ENCODE peak calls at places on chromosomes 6 and 20, in six cellular contexts. G, Z, P, H, K and X are unnamed samples.

GRCh38 chr20:57450419-57450818 is 59.2 kb downstream of the RBM38 start:
- DNase-seq in Z (no peak), G (no peak), H (peak; percentile 41), P (peak; percentile 56), K (peak; percentile 73), X (peak; percentile 29)

GRCh38 chr6:136035378-136036070 is 184.0 kb downstream of the PDE7B start:
- DNase-seq in K (peak; percentile 24), G (no peak), P (peak; percentile 73), H (no peak), Z (no peak), X (no peak)

GRCh38 chr6:17633465-17634188 is 33.5 kb downstream of the FAM8A1 start:
- DNase-seq in P (no peak), G (no peak), Z (no peak), K (no peak), H (no peak), X (no peak)

GRCh38 chr20:62590301-62591121 is 51.8 kb upstream of the SLCO4A1 start:
- DNase-seq in H (no peak), K (no peak), P (peak; percentile 96), G (no peak), Z (no peak), X (no peak)

GRCh38 chr20:36493801-36494114 is 47.6 kb upstream of the MYL9 start:
- DNase-seq in G (no peak), P (peak; percentile 98), H (no peak), K (no peak), Z (peak; percentile 45), X (no peak)

GRCh38 chr6:117449549-117450439 is 24.1 kb upstream of the ROS1 start:
- DNase-seq in H (peak; percentile 52), G (no peak), K (peak; percentile 66), Z (peak; percentile 63), P (peak; percentile 82), X (peak; percentile 69)

GRCh38 chr6:70538364-70538763 is 28.4 kb upstream of the SDHAF4 start:
- DNase-seq in Z (no peak), P (no peak), H (no peak), K (no peak), G (no peak), X (no peak)

GRCh38 chr6:6823568-6824224 is 235.2 kb downstream of the LY86 start:
- DNase-seq in G (no peak), P (no peak), H (no peak), Z (no peak), K (peak; percentile 24), X (no peak)

GRCh38 chr20:58647162-58647813 is 3.8 kb upstream of the STX16 start:
- DNase-seq in G (no peak), P (no peak), Z (no peak), H (no peak), K (peak; percentile 48), X (no peak)

GRCh38 chr20:40536866-40537265 is 152.2 kb downstream of the MAFB start:
- DNase-seq in K (no peak), H (no peak), P (peak; percentile 57), G (no peak), Z (no peak), X (no peak)

GRCh38 chr20:40279390-40279789 is 409.6 kb downstream of the MAFB start:
- DNase-seq in P (peak; percentile 92), Z (peak; percentile 15), K (no peak), H (no peak), G (no peak), X (no peak)

GRCh38 chr6:132304891-132305305 is 96.4 kb downstream of the MOXD1 start:
- DNase-seq in G (no peak), K (no peak), P (no peak), H (no peak), Z (no peak), X (no peak)

GRCh38 chr20:63052571-63053429 is 46.0 kb upstream of the BHLHE23 start:
- DNase-seq in K (no peak), Z (no peak), H (no peak), P (peak; percentile 8), G (no peak), X (peak; percentile 15)

GRCh38 chr6:41785689-41786450 is 1.6 kb upstream of the TOMM6 start:
- DNase-seq in Z (no peak), K (no peak), P (peak; percentile 54), H (no peak), G (no peak), X (no peak)

GRCh38 chr6:80638222-80639055 is 532.0 kb downstream of the BCKDHB start:
- DNase-seq in P (peak; percentile 93), H (no peak), Z (peak; percentile 71), G (no peak), K (peak; percentile 90), X (no peak)

GRCh38 chr6:113540491-113540890 is 316.7 kb upstream of the MARCKS start:
- DNase-seq in P (peak; percentile 29), G (no peak), H (no peak), Z (no peak), K (no peak), X (no peak)

GRCh38 chr20:5065489-5066383 is 54.0 kb downstream of the PCNA start:
- DNase-seq in P (peak; percentile 99), Z (peak; percentile 91), K (no peak), G (no peak), H (no peak), X (no peak)

GRCh38 chr6:109428889-109429477 is 11.4 kb downstream of the PPIL6 start:
- DNase-seq in K (no peak), G (no peak), Z (peak; percentile 30), P (peak; percentile 46), H (no peak), X (no peak)

GRCh38 chr20:3933126-3933684 is 44.0 kb downstream of the PANK2 start:
- DNase-seq in K (peak; percentile 9), P (no peak), H (no peak), G (no peak), Z (no peak), X (no peak)

GRCh38 chr6:49515485-49516146 is 15.9 kb downstream of the GLYATL3 start:
- DNase-seq in H (no peak), Z (no peak), K (no peak), P (no peak), G (no peak), X (no peak)

GRCh38 chr20:53774487-53775203 is 181.0 kb upstream of the ZNF217 start:
- DNase-seq in H (no peak), K (no peak), G (no peak), Z (peak; percentile 65), P (peak; percentile 95), X (no peak)

GRCh38 chr6:83247471-83247870 is 54.3 kb downstream of the RWDD2A start:
- DNase-seq in Z (no peak), H (no peak), G (no peak), P (no peak), K (no peak), X (no peak)

GRCh38 chr20:49287555-49288249 is 9.8 kb upstream of the ZNFX1 start:
- DNase-seq in G (no peak), H (no peak), K (no peak), Z (no peak), P (peak; percentile 68), X (no peak)

GRCh38 chr6:158516098-158516497 is 43.8 kb upstream of the TMEM181 start:
- DNase-seq in H (no peak), P (no peak), Z (no peak), K (no peak), G (no peak), X (no peak)

GRCh38 chr20:24657211-24657610 is 187.8 kb downstream of the SYNDIG1 start:
- DNase-seq in K (no peak), P (peak; percentile 14), G (no peak), H (no peak), Z (no peak), X (no peak)

GRCh38 chr6:132153221-132153896 is 202.2 kb upstream of the CCN2 start:
- DNase-seq in H (no peak), P (peak; percentile 91), Z (peak; percentile 60), G (no peak), K (no peak), X (no peak)